ENCODE peak calls at places on chromosomes 1 and 21, in five cellular contexts. J, L, W, N and P are unnamed samples.

GRCh38 chr21:39633043-39633442 is 20.3 kb downstream of the B3GALT5 start:
- DNase-seq in J (no peak), L (no peak), W (peak), N (peak), P (no peak)

GRCh38 chr1:57423135-57424131 is at the start of gene DAB1:
- DNase-seq in J (no peak), L (no peak), W (peak), N (peak), P (peak)

GRCh38 chr1:201748331-201748730 is 80.6 kb upstream of the IPO9 start:
- DNase-seq in J (no peak), L (no peak), W (peak), N (peak), P (no peak)

GRCh38 chr1:43558346-43558841 is 27.7 kb downstream of the PTPRF start:
- DNase-seq in J (no peak), L (no peak), W (peak), N (peak), P (no peak)

GRCh38 chr1:175537571-175537970 is 205.8 kb downstream of the TNR start:
- DNase-seq in J (no peak), L (no peak), W (no peak), N (no peak), P (no peak)

GRCh38 chr1:201399352-201400126 is 415 bp upstream of the LAD1 start:
- DNase-seq in J (no peak), L (no peak), W (no peak), N (no peak), P (no peak)

GRCh38 chr1:200524092-200524491 is 96.5 kb downstream of the KIF14 start:
- DNase-seq in J (no peak), L (no peak), W (no peak), N (no peak), P (no peak)

GRCh38 chr1:51303751-51304196 is 26.6 kb downstream of the TTC39A start:
- DNase-seq in J (no peak), L (no peak), W (peak), N (no peak), P (peak)

GRCh38 chr1:188719735-188720134 is 1757.9 kb downstream of the BRINP3 start:
- DNase-seq in J (no peak), L (no peak), W (no peak), N (no peak), P (no peak)

GRCh38 chr1:64163972-64164371 is 39.5 kb upstream of the UBE2U start:
- DNase-seq in J (no peak), L (no peak), W (peak), N (peak), P (no peak)

GRCh38 chr1:109241841-109242301 is 7.5 kb upstream of the CELSR2 start:
- DNase-seq in J (no peak), L (no peak), W (no peak), N (no peak), P (no peak)

GRCh38 chr1:224080082-224080774 is 33.7 kb upstream of the FBXO28 start:
- DNase-seq in J (no peak), L (no peak), W (peak), N (peak), P (no peak)

GRCh38 chr1:151346082-151346768 is 827 bp downstream of the RFX5 start:
- DNase-seq in J (no peak), L (no peak), W (peak), N (no peak), P (no peak)

GRCh38 chr1:206925116-206925736 is 3.5 kb upstream of the FCMR start:
- DNase-seq in J (no peak), L (peak), W (no peak), N (no peak), P (peak)

GRCh38 chr1:35454175-35454574 is 103.0 kb downstream of the KIAA0319L start:
- DNase-seq in J (no peak), L (no peak), W (peak), N (no peak), P (no peak)

GRCh38 chr1:117033149-117033548 is 27.0 kb upstream of the TTF2 start:
- DNase-seq in J (no peak), L (no peak), W (no peak), N (no peak), P (no peak)

GRCh38 chr1:6006882-6007281 is 14.7 kb upstream of the NPHP4 start:
- DNase-seq in J (peak), L (peak), W (no peak), N (no peak), P (no peak)

GRCh38 chr21:33645730-33646129 is 3.4 kb downstream of the ITSN1 start:
- DNase-seq in J (no peak), L (no peak), W (no peak), N (no peak), P (no peak)

GRCh38 chr1:241551759-241552638 is 19.8 kb downstream of the KMO start:
- DNase-seq in J (peak), L (no peak), W (no peak), N (no peak), P (peak)

GRCh38 chr1:14630986-14631385 is 32.5 kb downstream of the KAZN start:
- DNase-seq in J (no peak), L (no peak), W (no peak), N (no peak), P (no peak)

GRCh38 chr1:160834945-160835565 is 27.6 kb downstream of the CD244 start:
- DNase-seq in J (no peak), L (no peak), W (peak), N (peak), P (peak)

GRCh38 chr1:67869233-67869632 is 36.0 kb upstream of the GNG12 start:
- DNase-seq in J (no peak), L (no peak), W (no peak), N (no peak), P (no peak)

GRCh38 chr1:40622936-40623629 is 42.4 kb downstream of the RIMS3 start:
- DNase-seq in J (no peak), L (no peak), W (no peak), N (no peak), P (no peak)

GRCh38 chr1:203340112-203340804 is 10.7 kb downstream of the FMOD start:
- DNase-seq in J (peak), L (peak), W (peak), N (peak), P (peak)

GRCh38 chr1:173210716-173211231 is 3.6 kb upstream of the TNFSF4 start:
- DNase-seq in J (no peak), L (no peak), W (no peak), N (no peak), P (no peak)

GRCh38 chr1:158711098-158711497 is 9.4 kb downstream of the OR6K3 start:
- DNase-seq in J (no peak), L (no peak), W (no peak), N (no peak), P (no peak)

GRCh38 chr1:21311016-21311415 is 20.8 kb upstream of the ECE1 start:
- DNase-seq in J (no peak), L (no peak), W (no peak), N (no peak), P (no peak)

GRCh38 chr1:46749921-46750404 is 31.0 kb upstream of the EFCAB14 start:
- DNase-seq in J (peak), L (no peak), W (no peak), N (no peak), P (no peak)

GRCh38 chr1:21229246-21230000 is 52.7 kb upstream of the EIF4G3 start:
- DNase-seq in J (no peak), L (no peak), W (peak), N (peak), P (no peak)

GRCh38 chr1:113101588-113101987 is 28.6 kb downstream of the LRIG2 start:
- DNase-seq in J (no peak), L (no peak), W (no peak), N (peak), P (no peak)

GRCh38 chr1:1331068-1331965 is at the start of gene TAS1R3:
- DNase-seq in J (no peak), L (no peak), W (no peak), N (no peak), P (peak)

GRCh38 chr1:3552176-3552575 is 59.1 kb downstream of the MEGF6 start:
- DNase-seq in J (no peak), L (no peak), W (no peak), N (no peak), P (no peak)

GRCh38 chr1:78171736-78172590 is 126.2 kb downstream of the GIPC2 start:
- DNase-seq in J (no peak), L (no peak), W (peak), N (peak), P (no peak)

GRCh38 chr1:158227904-158228623 is 26.2 kb upstream of the CD1A start:
- DNase-seq in J (no peak), L (no peak), W (no peak), N (no peak), P (no peak)

GRCh38 chr21:35178812-35179211 is 129.7 kb upstream of the RUNX1 start:
- DNase-seq in J (no peak), L (no peak), W (no peak), N (peak), P (no peak)

GRCh38 chr1:161719325-161719611 is 2.1 kb upstream of the FCRLB start:
- DNase-seq in J (no peak), L (no peak), W (no peak), N (no peak), P (no peak)

GRCh38 chr1:113792986-113793385 is 19.3 kb downstream of the RSBN1 start:
- DNase-seq in J (no peak), L (no peak), W (peak), N (peak), P (no peak)

DNA sequence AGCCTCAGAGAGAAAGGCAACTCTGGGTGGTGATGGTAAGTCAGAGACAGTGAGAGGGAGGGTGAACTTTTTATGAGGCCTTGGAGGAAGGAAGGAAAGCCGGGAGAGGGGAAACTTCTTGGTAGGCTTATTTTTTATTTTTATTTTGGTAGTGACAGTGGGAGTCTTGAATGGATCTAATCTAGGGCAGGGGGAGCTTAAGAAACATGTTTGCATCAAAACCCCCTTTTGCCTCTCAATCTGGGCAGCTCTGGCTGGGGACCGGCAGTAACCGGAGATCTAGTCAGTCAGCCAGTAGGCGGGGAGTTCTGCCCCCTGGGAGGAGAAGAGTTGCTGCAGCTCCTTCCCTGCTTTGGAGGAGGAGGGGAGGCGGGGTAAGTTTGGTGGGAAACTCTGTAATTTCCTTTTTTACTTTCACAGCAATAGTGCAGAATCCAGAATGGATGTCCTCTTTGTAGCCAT is at the start of gene C1orf54:
- DNase-seq in J (peak), L (peak), W (peak), N (peak), P (no peak)
- TF ChIP-seq CTCF in J (peak), L (peak), W (peak), N (peak), P (no peak)

GRCh38 chr1:208036918-208037567 is 126.1 kb upstream of the CD34 start:
- DNase-seq in J (no peak), L (no peak), W (no peak), N (no peak), P (no peak)

GRCh38 chr1:208038303-208038702 is 127.4 kb upstream of the CD34 start:
- DNase-seq in J (no peak), L (no peak), W (no peak), N (no peak), P (no peak)

GRCh38 chr1:208033236-208033635 is 122.3 kb upstream of the CD34 start:
- DNase-seq in J (no peak), L (no peak), W (no peak), N (no peak), P (no peak)

GRCh38 chr1:208034135-208034534 is 123.2 kb upstream of the CD34 start:
- DNase-seq in J (no peak), L (no peak), W (no peak), N (no peak), P (no peak)

GRCh38 chr1:208036177-208036808 is 125.4 kb upstream of the CD34 start:
- DNase-seq in J (no peak), L (no peak), W (peak), N (peak), P (peak)
- TF ChIP-seq CTCF in J (peak), L (peak), W (peak), N (peak), P (peak)

DNA sequence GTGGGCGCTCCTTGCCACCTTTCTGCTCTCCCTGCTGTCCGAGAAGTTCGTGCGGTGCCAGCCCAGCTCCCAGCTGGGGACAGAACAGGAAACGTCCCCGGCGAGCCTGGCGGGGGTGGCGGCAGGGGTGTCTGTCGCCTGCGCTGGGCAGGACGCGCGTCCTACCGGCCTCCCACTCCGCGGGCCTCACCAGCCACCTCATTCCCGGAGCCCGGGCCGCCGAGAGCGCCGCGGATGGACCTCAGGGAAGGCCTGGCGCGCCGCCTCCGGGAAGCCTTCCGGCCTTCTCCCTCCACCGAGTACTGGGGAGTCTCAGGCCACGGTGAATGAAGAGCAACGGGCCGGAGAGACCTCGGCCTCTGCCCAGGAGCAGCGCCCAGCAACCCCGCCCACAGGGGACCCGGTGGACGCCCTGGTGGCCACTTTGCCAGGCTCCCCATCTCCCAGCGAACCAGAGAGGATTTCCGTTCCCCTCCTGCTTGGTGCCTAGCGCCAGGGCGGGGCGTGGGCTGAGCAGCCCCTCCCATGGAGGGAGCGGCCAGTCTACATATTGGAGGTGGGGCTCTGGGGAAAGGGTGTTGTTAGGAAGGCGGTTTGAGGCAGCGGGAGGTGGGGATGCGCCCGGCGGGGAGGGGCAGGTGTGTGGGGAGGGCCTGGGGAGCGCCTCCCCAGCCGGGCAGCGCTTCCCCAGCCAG is 9.5 kb upstream of the TNFRSF14 start:
- DNase-seq in J (peak), L (peak), W (peak), N (peak), P (peak)
- TF ChIP-seq CTCF in J (peak), L (peak), W (no peak), N (no peak), P (no peak)

GRCh38 chr1:165168466-165168865 is 188.0 kb downstream of the LMX1A start:
- DNase-seq in J (no peak), L (no peak), W (no peak), N (no peak), P (no peak)

GRCh38 chr1:165169729-165170128 is 186.8 kb downstream of the LMX1A start:
- DNase-seq in J (no peak), L (no peak), W (no peak), N (no peak), P (no peak)

GRCh38 chr1:165172666-165173065 is 183.8 kb downstream of the LMX1A start:
- DNase-seq in J (no peak), L (no peak), W (no peak), N (no peak), P (no peak)

GRCh38 chr1:165173409-165173808 is 183.1 kb downstream of the LMX1A start:
- DNase-seq in J (no peak), L (no peak), W (no peak), N (no peak), P (no peak)

GRCh38 chr1:165169028-165169427 is 187.5 kb downstream of the LMX1A start:
- DNase-seq in J (no peak), L (no peak), W (no peak), N (no peak), P (no peak)
- TF ChIP-seq CTCF in J (no peak), L (no peak), W (no peak), N (no peak), P (no peak)

GRCh38 chr1:209646558-209646957 is 5.7 kb downstream of the LAMB3 start:
- DNase-seq in J (no peak), L (no peak), W (peak), N (peak), P (no peak)
- TF ChIP-seq CTCF in J (peak), L (peak), W (peak), N (peak), P (no peak)

GRCh38 chr1:93620841-93621210 is 60.8 kb downstream of the BCAR3 start:
- DNase-seq in J (no peak), L (no peak), W (no peak), N (no peak), P (no peak)
- TF ChIP-seq CTCF in J (peak), L (no peak), W (no peak), N (no peak), P (no peak)